ENCODE peak calls at places on chromosomes 6 and 20, in six cellular contexts. One of them, this sample, is unnamed.

GRCh38 chr6:158737710-158738615 is 81.2 kb downstream of the EZR start:
- DNase-seq in NCI-H510A treated with DMSO at 0.1 percent for 48 hours: no peak
- DNase-seq in small intestine: peak; percentile 94
- DNase-seq in RWPE1: peak; percentile 82
- DNase-seq in pancreas: no peak
- DNase-seq in ovary: no peak
- DNase-seq in this sample: no peak

GRCh38 chr6:149266659-149267058 is 50.9 kb upstream of the TAB2 start:
- DNase-seq in NCI-H510A treated with DMSO at 0.1 percent for 48 hours: no peak
- DNase-seq in ovary: no peak
- DNase-seq in pancreas: no peak
- DNase-seq in RWPE1: no peak
- DNase-seq in small intestine: no peak
- DNase-seq in this sample: no peak

GRCh38 chr6:147043994-147044477 is 160.2 kb upstream of the STXBP5 start:
- DNase-seq in small intestine: no peak
- DNase-seq in RWPE1: no peak
- DNase-seq in ovary: no peak
- DNase-seq in pancreas: no peak
- DNase-seq in NCI-H510A treated with DMSO at 0.1 percent for 48 hours: no peak
- DNase-seq in this sample: no peak

GRCh38 chr20:24827603-24828295 is 121.3 kb upstream of the CST7 start:
- DNase-seq in NCI-H510A treated with DMSO at 0.1 percent for 48 hours: no peak
- DNase-seq in RWPE1: no peak
- DNase-seq in pancreas: no peak
- DNase-seq in ovary: no peak
- DNase-seq in small intestine: no peak
- DNase-seq in this sample: no peak

GRCh38 chr6:136753624-136754023 is 38.7 kb downstream of the MAP3K5 start:
- DNase-seq in small intestine: peak; percentile 55
- DNase-seq in ovary: no peak
- DNase-seq in NCI-H510A treated with DMSO at 0.1 percent for 48 hours: no peak
- DNase-seq in RWPE1: no peak
- DNase-seq in pancreas: no peak
- DNase-seq in this sample: no peak

GRCh38 chr6:158625881-158626305 is 18.6 kb downstream of the DYNLT1 start:
- DNase-seq in pancreas: no peak
- DNase-seq in RWPE1: no peak
- DNase-seq in small intestine: no peak
- DNase-seq in NCI-H510A treated with DMSO at 0.1 percent for 48 hours: no peak
- DNase-seq in ovary: peak; percentile 81
- DNase-seq in this sample: no peak

GRCh38 chr6:14889172-14889571 is 356.7 kb upstream of the JARID2 start:
- DNase-seq in NCI-H510A treated with DMSO at 0.1 percent for 48 hours: no peak
- DNase-seq in small intestine: peak; percentile 51
- DNase-seq in RWPE1: no peak
- DNase-seq in ovary: no peak
- DNase-seq in pancreas: no peak
- DNase-seq in this sample: no peak

GRCh38 chr6:45156075-45156474 is 172.1 kb upstream of the RUNX2 start:
- DNase-seq in RWPE1: no peak
- DNase-seq in small intestine: peak; percentile 33
- DNase-seq in ovary: no peak
- DNase-seq in NCI-H510A treated with DMSO at 0.1 percent for 48 hours: peak; percentile 37
- DNase-seq in pancreas: no peak
- DNase-seq in this sample: no peak

GRCh38 chr6:22764521-22764920 is 195.2 kb downstream of the HDGFL1 start:
- DNase-seq in small intestine: no peak
- DNase-seq in pancreas: no peak
- DNase-seq in RWPE1: no peak
- DNase-seq in ovary: no peak
- DNase-seq in NCI-H510A treated with DMSO at 0.1 percent for 48 hours: peak; percentile 40
- DNase-seq in this sample: no peak

This sample was measured in heart left ventricle.